ENCODE peak calls at places on chromosomes 12 and 14, in eight cellular contexts. X is ACHN, B is AG20443, W is ureter, C is T-cell, D is tibial nerve, L is omental fat pad, S is GM04504. N is an unnamed sample.
A peak's percentile ranks its signal among the peaks of the same experiment; 100 is the strongest.

GRCh38 chr14:74616507-74616906 is 4.5 kb upstream of the LTBP2 start:
- DNase-seq in X (peak; percentile 76), B (peak; percentile 63), W (no peak), C (no peak), D (no peak), L (no peak), S (no peak), N (no peak)

GRCh38 chr12:69388371-69388770 is 28.8 kb downstream of the YEATS4 start:
- DNase-seq in X (peak; percentile 77), B (peak; percentile 27), W (no peak), C (no peak), D (no peak), L (no peak), S (peak; percentile 40), N (no peak)

GRCh38 chr12:20716037-20716436 is 20.9 kb downstream of the SLCO1C1 start:
- DNase-seq in X (no peak), B (no peak), W (no peak), C (no peak), D (no peak), L (no peak), S (no peak), N (no peak)

GRCh38 chr12:98719515-98720504 is 74.7 kb downstream of the APAF1 start:
- DNase-seq in X (no peak), B (no peak), W (no peak), C (no peak), D (no peak), L (no peak), S (no peak), N (no peak)

GRCh38 chr12:112574896-112575558 is 156.3 kb downstream of the PTPN11 start:
- DNase-seq in X (no peak), B (no peak), W (no peak), C (no peak), D (no peak), L (no peak), S (no peak), N (no peak)

GRCh38 chr14:93536945-93537344 is 106.2 kb downstream of the UNC79 start:
- DNase-seq in X (peak; percentile 41), B (no peak), W (no peak), C (no peak), D (no peak), L (no peak), S (no peak), N (no peak)

GRCh38 chr14:77128414-77128891 is 13.1 kb downstream of the ZDHHC22 start:
- DNase-seq in X (no peak), B (no peak), W (no peak), C (no peak), D (no peak), L (no peak), S (no peak), N (no peak)

GRCh38 chr14:45467023-45467422 is 214.0 kb upstream of the MIS18BP1 start:
- DNase-seq in X (no peak), B (no peak), W (no peak), C (no peak), D (no peak), L (no peak), S (no peak), N (no peak)

GRCh38 chr14:103201801-103202200 is 78.5 kb downstream of the TNFAIP2 start:
- DNase-seq in X (no peak), B (no peak), W (no peak), C (no peak), D (no peak), L (no peak), S (no peak), N (no peak)

GRCh38 chr12:53928054-53928879 is 10.4 kb upstream of the HOXC13 start:
- DNase-seq in X (no peak), B (no peak), W (no peak), C (no peak), D (no peak), L (no peak), S (no peak), N (no peak)

GRCh38 chr12:101792046-101792931 is 38.5 kb downstream of the GNPTAB start:
- DNase-seq in X (peak; percentile 70), B (no peak), W (no peak), C (no peak), D (no peak), L (no peak), S (no peak), N (no peak)

GRCh38 chr12:16238661-16239060 is 38.8 kb downstream of the SLC15A5 start:
- DNase-seq in X (no peak), B (peak; percentile 55), W (no peak), C (no peak), D (no peak), L (no peak), S (no peak), N (no peak)

GRCh38 chr14:59852350-59852749 is 18.2 kb downstream of the RTN1 start:
- DNase-seq in X (no peak), B (no peak), W (no peak), C (no peak), D (no peak), L (no peak), S (no peak), N (no peak)

GRCh38 chr14:54814076-54814475 is 88.5 kb downstream of the GCH1 start:
- DNase-seq in X (peak; percentile 64), B (no peak), W (no peak), C (no peak), D (no peak), L (no peak), S (no peak), N (no peak)

GRCh38 chr12:49121047-49121696 is 10.0 kb downstream of the TUBA1B start:
- DNase-seq in X (peak; percentile 79), B (peak; percentile 79), W (no peak), C (no peak), D (peak; percentile 56), L (no peak), S (peak; percentile 55), N (no peak)

GRCh38 chr12:823043-823698 is 70.8 kb downstream of the WNK1 start:
- DNase-seq in X (no peak), B (no peak), W (no peak), C (no peak), D (no peak), L (no peak), S (no peak), N (no peak)

GRCh38 chr12:68332726-68333630 is 816 bp upstream of the MDM1 start:
- DNase-seq in X (no peak), B (no peak), W (no peak), C (no peak), D (no peak), L (no peak), S (no peak), N (no peak)

GRCh38 chr12:48979602-48980388 is 1.7 kb downstream of the WNT1 start:
- DNase-seq in X (no peak), B (no peak), W (no peak), C (no peak), D (no peak), L (no peak), S (no peak), N (no peak)

GRCh38 chr14:23433457-23433856 is 2.0 kb downstream of the MYH7 start:
- DNase-seq in X (no peak), B (no peak), W (no peak), C (peak; percentile 22), D (no peak), L (no peak), S (no peak), N (no peak)

GRCh38 chr14:95577067-95577800 is 42.4 kb downstream of the GLRX5 start:
- DNase-seq in X (no peak), B (no peak), W (no peak), C (no peak), D (no peak), L (no peak), S (no peak), N (no peak)

GRCh38 chr12:33628087-33628486 is 188.5 kb upstream of the SYT10 start:
- DNase-seq in X (peak; percentile 16), B (no peak), W (no peak), C (no peak), D (no peak), L (no peak), S (no peak), N (no peak)

GRCh38 chr12:85765443-85765842 is 70.8 kb downstream of the RASSF9 start:
- DNase-seq in X (no peak), B (no peak), W (no peak), C (no peak), D (no peak), L (no peak), S (no peak), N (no peak)

GRCh38 chr14:50804181-50804721 is 26.7 kb downstream of the NIN start:
- DNase-seq in X (no peak), B (peak; percentile 74), W (no peak), C (no peak), D (no peak), L (no peak), S (peak; percentile 57), N (no peak)

N was measured in activated T-helper 1 cell treated with anti-CD3 and anti-CD28 coated beads, Interleukin-12 subunit alpha, Interleukin-12 subunit beta, Interleukin-2, Interleukin-4 antibody, amounts not matched to agents 30 ng/mL and 10 ng/mL and 1 ng/mL, durations not matched to agents 14 hours and 24 hours and 36 hours.